ENCODE peak calls at places on chromosomes 7 and 10, in nine cellular contexts. W, N, Z, R, P, O, X, T and K are unnamed samples.

GRCh38 chr7:22640269-22640668 is 86.7 kb upstream of the IL6 start:
- DNase-seq in W (no peak), N (no peak), Z (peak), R (no peak), P (no peak), O (no peak), X (no peak), T (no peak), K (no peak)

GRCh38 chr10:131464789-131465188 is 153.3 kb upstream of the TCERG1L start:
- DNase-seq in W (no peak), N (no peak), Z (no peak), R (no peak), P (no peak), O (no peak), X (no peak), T (no peak), K (no peak)

GRCh38 chr10:14173706-14174594 is 156.8 kb downstream of the FRMD4A start:
- DNase-seq in W (peak), N (no peak), Z (no peak), R (no peak), P (no peak), O (peak), X (peak), T (no peak), K (peak)

GRCh38 chr10:130708465-130708864 is 572.3 kb downstream of the GLRX3 start:
- DNase-seq in W (no peak), N (no peak), Z (no peak), R (no peak), P (no peak), O (no peak), X (no peak), T (no peak), K (no peak)

GRCh38 chr10:101935431-101935830 is 91.8 kb upstream of the KCNIP2 start:
- DNase-seq in W (no peak), N (no peak), Z (no peak), R (no peak), P (no peak), O (no peak), X (no peak), T (no peak), K (no peak)

GRCh38 chr10:79084012-79084971 is 15.5 kb downstream of the ZMIZ1 start:
- DNase-seq in W (peak), N (peak), Z (no peak), R (no peak), P (peak), O (no peak), X (peak), T (peak), K (no peak)

GRCh38 chr10:329361-330099 is 194.3 kb downstream of the ZMYND11 start:
- DNase-seq in W (peak), N (peak), Z (no peak), R (peak), P (peak), O (peak), X (no peak), T (peak), K (peak)

GRCh38 chr7:149764481-149765398 is 8.6 kb downstream of the ZNF467 start:
- DNase-seq in W (no peak), N (no peak), Z (no peak), R (no peak), P (no peak), O (peak), X (no peak), T (no peak), K (no peak)

GRCh38 chr10:5538446-5538845 is 13.7 kb downstream of the CALML3 start:
- DNase-seq in W (peak), N (peak), Z (no peak), R (no peak), P (peak), O (no peak), X (no peak), T (no peak), K (peak)

GRCh38 chr10:98405422-98405821 is 9.6 kb downstream of the PYROXD2 start:
- DNase-seq in W (peak), N (no peak), Z (no peak), R (no peak), P (peak), O (no peak), X (no peak), T (no peak), K (no peak)

DNA sequence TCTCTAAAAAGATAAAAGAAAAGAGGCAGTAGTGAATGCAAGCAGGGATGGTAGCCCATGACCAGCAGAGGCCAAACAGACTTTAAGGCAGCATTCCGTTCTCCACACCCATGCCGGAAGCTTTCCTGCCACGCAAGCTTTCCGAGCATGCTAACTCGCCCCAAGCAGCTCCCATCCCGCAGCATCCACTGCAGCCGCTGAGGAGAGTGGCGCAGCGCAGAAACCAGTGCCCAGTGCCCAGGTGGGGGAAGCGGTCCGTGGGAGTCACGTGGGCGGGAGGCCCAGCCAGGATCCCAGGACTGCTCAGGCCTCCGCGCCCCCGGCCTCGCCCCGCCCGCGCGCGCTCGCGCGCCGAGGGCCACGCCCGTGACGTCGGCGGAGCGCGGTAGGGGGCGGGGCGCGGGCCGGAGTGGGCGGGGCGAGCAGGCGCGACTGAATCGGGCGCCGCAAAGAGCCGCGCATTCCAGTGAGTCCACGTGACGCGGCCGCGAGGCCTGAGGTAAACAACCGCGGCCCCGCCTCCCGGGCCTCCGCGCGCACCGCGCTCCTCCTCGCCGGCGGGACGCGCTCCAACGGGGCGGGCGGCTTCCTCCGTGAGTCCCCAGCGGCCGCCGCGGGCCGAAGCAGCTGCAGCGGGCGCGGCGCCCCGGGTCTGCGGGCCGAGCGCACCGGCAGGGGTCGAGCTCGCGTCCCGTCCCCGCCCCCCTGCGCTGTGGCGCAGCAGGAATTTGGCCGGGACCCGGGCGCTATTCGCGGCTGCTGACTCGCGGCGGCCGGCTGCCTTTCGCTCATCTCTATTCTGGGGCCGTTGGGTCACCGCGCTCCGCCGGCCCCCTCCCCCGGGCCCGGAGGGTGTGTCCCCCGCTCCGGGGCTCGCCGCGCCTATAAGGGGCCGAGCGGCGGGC is at the start of gene OTUD1:
- DNase-seq in W (peak), N (peak), Z (peak), R (peak), P (peak), O (peak), X (peak), T (peak), K (peak)
- TF ChIP-seq CTCF in W (peak), N (no peak), Z (no peak), R (no peak), P (peak), O (no peak), X (no peak), T (no peak), K (no peak)

GRCh38 chr7:48035301-48035966 is at the start of gene C7orf57:
- DNase-seq in W (peak), N (peak), Z (peak), R (peak), P (peak), O (peak), X (peak), T (peak), K (peak)
- TF ChIP-seq CTCF in W (peak), N (no peak), Z (no peak), R (no peak), P (peak), O (no peak), X (no peak), T (no peak), K (peak)

DNA sequence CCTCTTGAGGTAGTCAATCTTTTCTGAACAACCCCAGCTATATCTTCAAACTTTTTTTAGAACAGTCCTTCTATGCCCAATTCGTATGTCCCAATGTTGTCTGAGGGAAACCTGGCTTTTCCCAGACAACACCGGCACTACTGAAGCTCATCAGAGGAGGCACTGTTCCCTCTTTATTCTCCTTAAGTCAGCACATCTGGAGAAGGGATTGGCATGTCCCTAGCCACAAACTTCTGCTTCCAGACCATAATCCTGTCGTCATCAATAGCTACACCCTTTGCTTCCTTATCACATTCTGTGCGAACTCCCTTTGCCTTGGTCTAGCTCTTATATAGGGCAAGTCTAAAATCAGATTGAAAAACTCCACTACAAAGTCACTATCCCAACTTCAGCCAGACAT is 22.9 kb downstream of the PON3 start:
- DNase-seq in W (no peak), N (no peak), Z (no peak), R (no peak), P (no peak), O (no peak), X (no peak), T (no peak), K (no peak)
- TF ChIP-seq CTCF in W (no peak), N (no peak), Z (no peak), R (peak), P (peak), O (no peak), X (no peak), T (no peak), K (no peak)

GRCh38 chr10:26480909-26481703 is 43.0 kb downstream of the APBB1IP start:
- DNase-seq in W (no peak), N (no peak), Z (no peak), R (no peak), P (no peak), O (no peak), X (no peak), T (peak), K (no peak)
- TF ChIP-seq CTCF in W (no peak), N (no peak), Z (peak), R (no peak), P (no peak), O (no peak), X (no peak), T (no peak), K (no peak)